ENCODE peak calls at places on chromosomes 12 and 14, in nine cellular contexts. K is transverse colon, Y is K562, M is sigmoid colon, U is stomach, C is GM12878, H is SK-N-SH, L is HepG2, P is suprapubic skin. Z is an unnamed sample.

GRCh38 chr14:80117876-80118275 is 93.4 kb downstream of the DIO2 start:
- DNase-seq in K (no peak), Y (no peak), M (no peak), U (no peak), C (no peak), H (no peak), L (no peak), P (no peak), Z (no peak)

GRCh38 chr12:31903025-31903424 is 56.2 kb upstream of the RESF1 start:
- DNase-seq in K (no peak), Y (no peak), M (no peak), U (no peak), C (no peak), H (no peak), L (no peak), P (no peak), Z (no peak)

GRCh38 chr14:105589161-105589925 is 63.0 kb downstream of the TMEM121 start:
- DNase-seq in K (no peak), Y (no peak), M (no peak), U (no peak), C (no peak), H (no peak), L (no peak), P (no peak), Z (no peak)

GRCh38 chr12:100574262-100575074 is 984 bp downstream of the GAS2L3 start:
- DNase-seq in K (no peak), Y (no peak), M (no peak), U (no peak), C (no peak), H (peak; percentile 54), L (no peak), P (no peak), Z (no peak)

GRCh38 chr14:69682607-69683263 is 71.3 kb downstream of the SUSD6 start:
- DNase-seq in K (no peak), Y (no peak), M (no peak), U (no peak), C (no peak), H (no peak), L (peak; percentile 46), P (no peak), Z (no peak)

GRCh38 chr14:21083565-21084325 is 13.6 kb downstream of the ARHGEF40 start:
- DNase-seq in K (no peak), Y (no peak), M (no peak), U (no peak), C (no peak), H (peak; percentile 16), L (no peak), P (no peak), Z (no peak)

GRCh38 chr14:45095143-45095542 is 11.2 kb downstream of the PRPF39 start:
- DNase-seq in K (no peak), Y (no peak), M (no peak), U (no peak), C (no peak), H (no peak), L (no peak), P (no peak), Z (no peak)

GRCh38 chr12:120368789-120369475 is at the start of gene MSI1:
- DNase-seq in K (no peak), Y (no peak), M (no peak), U (no peak), C (no peak), H (peak; percentile 93), L (no peak), P (no peak), Z (no peak)

GRCh38 chr14:24903337-24903736 is 146.6 kb downstream of the STXBP6 start:
- DNase-seq in K (no peak), Y (no peak), M (no peak), U (no peak), C (no peak), H (no peak), L (no peak), P (no peak), Z (no peak)

GRCh38 chr12:20985399-20985798 is 145.6 kb upstream of the SLCO1B1 start:
- DNase-seq in K (no peak), Y (no peak), M (no peak), U (no peak), C (peak; percentile 8), H (no peak), L (no peak), P (no peak), Z (no peak)

GRCh38 chr14:82757775-82758174 is 1224.1 kb upstream of the SEL1L start:
- DNase-seq in K (no peak), Y (no peak), M (no peak), U (no peak), C (no peak), H (no peak), L (no peak), P (no peak), Z (no peak)

GRCh38 chr14:82759691-82760090 is 1226.0 kb upstream of the SEL1L start:
- DNase-seq in K (no peak), Y (no peak), M (no peak), U (no peak), C (no peak), H (no peak), L (no peak), P (no peak), Z (no peak)

GRCh38 chr14:82755923-82756322 is 1222.3 kb upstream of the SEL1L start:
- DNase-seq in K (no peak), Y (no peak), M (no peak), U (no peak), C (no peak), H (no peak), L (no peak), P (no peak), Z (no peak)

GRCh38 chr14:82755476-82755875 is 1221.8 kb upstream of the SEL1L start:
- DNase-seq in K (no peak), Y (no peak), M (no peak), U (no peak), C (no peak), H (no peak), L (no peak), P (no peak), Z (no peak)
- TF ChIP-seq POLR2AphosphoS5 in K (no peak), Y (no peak), M (no peak), U (no peak), C (no peak), H (no peak), L (no peak), P (no peak), Z (no peak)

GRCh38 chr14:52175982-52176502 is 91.5 kb upstream of the PTGDR start:
- DNase-seq in K (peak; percentile 25), Y (no peak), M (no peak), U (no peak), C (peak; percentile 23), H (no peak), L (no peak), P (no peak), Z (peak; percentile 31)
- H3K27ac ChIP-seq in K (peak overlapping the region; percentile 29), Y (no peak overlapping the region), M (no peak overlapping the region), U (no peak overlapping the region), C (no peak overlapping the region), H (no peak overlapping the region), L (no peak overlapping the region), P (no peak overlapping the region), Z (no peak overlapping the region)

DNA sequence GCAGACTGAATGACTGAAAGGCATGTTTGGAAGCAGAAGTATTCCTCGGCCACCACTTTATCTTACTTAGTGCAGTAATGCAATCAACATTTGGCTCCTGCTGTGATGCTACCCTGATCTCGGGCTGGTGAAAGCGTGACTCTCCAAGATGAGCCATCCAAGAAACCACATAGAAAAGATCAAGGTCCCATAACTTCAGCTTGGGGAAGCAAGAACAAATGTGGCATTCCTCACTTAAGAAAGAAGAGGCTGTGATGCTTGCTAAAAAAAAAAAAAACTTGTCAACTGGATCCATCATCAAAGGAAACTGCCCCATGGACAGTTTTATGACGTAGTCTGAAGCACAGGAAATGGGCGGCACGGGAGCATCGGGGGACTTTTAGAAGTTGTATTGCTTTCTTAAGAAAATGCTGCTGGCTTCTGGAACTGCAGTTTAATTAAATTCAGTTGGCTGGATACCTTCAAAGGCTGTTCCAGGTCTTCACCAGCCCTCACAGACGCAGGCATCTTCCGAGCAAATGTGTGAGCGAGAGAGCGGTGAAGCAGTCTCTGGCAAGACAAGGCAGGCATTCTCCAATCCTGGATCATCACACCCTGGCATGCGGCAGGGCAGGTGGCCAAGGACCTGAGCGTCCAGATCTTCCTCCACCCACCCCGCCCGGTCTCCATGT is 38.2 kb upstream of the MAP1LC3B2 start:
- DNase-seq in K (no peak), Y (peak; percentile 29), M (no peak), U (no peak), C (no peak), H (peak; percentile 35), L (no peak), P (no peak), Z (no peak)
- TF ChIP-seq EP300 in K (no peak), Y (no peak), M (no peak), U (no peak), C (no peak), H (no peak), L (no peak), P (no peak), Z (no peak)

GRCh38 chr12:93219947-93220346 is 157.8 kb upstream of the NUDT4 start:
- DNase-seq in K (no peak), Y (no peak), M (no peak), U (no peak), C (no peak), H (no peak), L (no peak), P (no peak), Z (no peak)

GRCh38 chr12:93221841-93222240 is 155.9 kb upstream of the NUDT4 start:
- DNase-seq in K (no peak), Y (no peak), M (no peak), U (no peak), C (no peak), H (no peak), L (peak; percentile 71), P (no peak), Z (no peak)

GRCh38 chr12:93226356-93226755 is 151.4 kb upstream of the NUDT4 start:
- DNase-seq in K (no peak), Y (no peak), M (no peak), U (no peak), C (no peak), H (no peak), L (no peak), P (no peak), Z (no peak)

GRCh38 chr12:93225094-93225493 is 152.6 kb upstream of the NUDT4 start:
- DNase-seq in K (no peak), Y (no peak), M (no peak), U (no peak), C (no peak), H (no peak), L (no peak), P (no peak), Z (no peak)

DNA sequence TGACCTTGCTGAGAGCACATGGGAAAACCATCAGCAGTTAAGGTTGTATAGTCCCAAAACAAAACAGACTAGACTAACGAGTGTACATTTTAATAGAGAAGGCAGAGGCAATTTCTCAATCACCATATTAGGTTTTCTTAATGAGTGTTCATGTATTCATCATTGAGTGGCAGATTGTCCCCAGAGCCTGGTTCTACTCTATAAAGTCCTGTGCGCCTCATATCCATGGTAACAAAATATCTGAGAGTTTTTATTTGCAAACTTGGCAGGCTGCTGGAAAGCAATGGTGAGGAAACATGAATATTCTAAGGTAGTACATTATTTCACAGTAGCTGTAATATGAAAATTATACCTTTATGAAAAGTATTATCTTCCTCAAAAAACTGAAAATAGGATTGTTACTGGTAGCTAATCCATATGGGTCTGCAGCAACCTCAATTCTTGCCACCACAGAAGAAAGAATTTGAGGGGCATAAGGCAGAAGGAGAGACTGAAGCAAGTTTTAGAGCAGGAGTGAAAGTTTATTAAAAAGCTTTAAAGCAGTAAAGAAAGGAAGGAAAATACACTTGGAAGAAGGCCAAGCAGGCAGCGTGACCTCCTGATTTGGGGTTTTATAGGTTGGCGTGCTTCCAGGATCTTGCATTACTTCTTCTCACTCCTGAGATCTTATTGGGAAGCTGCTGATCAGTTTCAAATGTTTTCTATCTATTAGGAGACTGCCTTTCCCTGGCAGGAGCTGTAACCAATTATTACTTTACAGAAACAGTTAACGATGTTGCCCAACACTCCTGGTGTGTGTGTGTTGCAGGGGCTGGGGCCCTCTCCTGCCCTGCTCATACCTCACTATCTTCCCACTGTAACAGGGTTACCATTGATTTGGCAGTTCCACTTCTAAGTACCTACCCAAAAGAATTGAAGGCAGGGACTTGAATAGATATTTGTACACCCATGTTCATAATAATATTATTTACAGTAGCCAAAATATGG is 154.0 kb upstream of the NUDT4 start:
- DNase-seq in K (no peak), Y (no peak), M (no peak), U (no peak), C (no peak), H (no peak), L (no peak), P (no peak), Z (no peak)
- TF ChIP-seq POLR2AphosphoS5 in K (no peak), Y (no peak), M (peak; percentile 40), U (no peak), C (no peak), H (no peak), L (no peak), P (no peak), Z (no peak)

Z was measured in upper lobe of left lung.